ENCODE peak calls at places on chromosomes 1 and 21, in eight cellular contexts. One of them, this sample, is unnamed. For H3K4me1, the result is how much of the 10 kb centered on the place peaks cover.

GRCh38 chr1:27349784-27350672 is 8.2 kb downstream of the SYTL1 start:
- DNase-seq in mucosa of descending colon: peak
- DNase-seq in CD8-positive, alpha-beta memory T cell: no peak
- DNase-seq in CD4-positive, alpha-beta memory T cell: no peak
- DNase-seq in hepatocyte: peak
- DNase-seq in OCI-LY7: no peak
- DNase-seq in transverse colon: peak
- DNase-seq in effector memory CD4-positive, alpha-beta T cell: no peak
- DNase-seq in this sample: peak

GRCh38 chr1:207316622-207317510 is 4.6 kb upstream of the CD55 start:
- DNase-seq in mucosa of descending colon: peak
- DNase-seq in CD8-positive, alpha-beta memory T cell: no peak
- DNase-seq in CD4-positive, alpha-beta memory T cell: no peak
- DNase-seq in hepatocyte: peak
- DNase-seq in OCI-LY7: no peak
- DNase-seq in transverse colon: peak
- DNase-seq in effector memory CD4-positive, alpha-beta T cell: no peak
- DNase-seq in this sample: no peak

GRCh38 chr1:101993703-101994102 is 3.0 kb downstream of the OLFM3 start:
- DNase-seq in mucosa of descending colon: no peak
- DNase-seq in CD8-positive, alpha-beta memory T cell: no peak
- DNase-seq in CD4-positive, alpha-beta memory T cell: no peak
- DNase-seq in hepatocyte: no peak
- DNase-seq in OCI-LY7: no peak
- DNase-seq in transverse colon: no peak
- DNase-seq in effector memory CD4-positive, alpha-beta T cell: no peak
- DNase-seq in this sample: peak

GRCh38 chr1:175332515-175332914 is 139.9 kb upstream of the KIAA0040 start:
- DNase-seq in mucosa of descending colon: no peak
- DNase-seq in CD8-positive, alpha-beta memory T cell: no peak
- DNase-seq in CD4-positive, alpha-beta memory T cell: no peak
- DNase-seq in hepatocyte: no peak
- DNase-seq in OCI-LY7: no peak
- DNase-seq in transverse colon: no peak
- DNase-seq in effector memory CD4-positive, alpha-beta T cell: no peak
- DNase-seq in this sample: no peak

GRCh38 chr1:31627301-31627929 is 9.9 kb downstream of the HCRTR1 start:
- DNase-seq in mucosa of descending colon: peak
- DNase-seq in CD8-positive, alpha-beta memory T cell: no peak
- DNase-seq in CD4-positive, alpha-beta memory T cell: peak
- DNase-seq in hepatocyte: no peak
- DNase-seq in OCI-LY7: no peak
- DNase-seq in transverse colon: peak
- DNase-seq in effector memory CD4-positive, alpha-beta T cell: no peak
- DNase-seq in this sample: peak

GRCh38 chr1:29653034-29653810 is 416.9 kb downstream of the PTPRU start:
- DNase-seq in mucosa of descending colon: no peak
- DNase-seq in CD8-positive, alpha-beta memory T cell: no peak
- DNase-seq in CD4-positive, alpha-beta memory T cell: no peak
- DNase-seq in hepatocyte: no peak
- DNase-seq in OCI-LY7: no peak
- DNase-seq in transverse colon: no peak
- DNase-seq in effector memory CD4-positive, alpha-beta T cell: no peak
- DNase-seq in this sample: peak

GRCh38 chr21:25984538-25984937 is 186.0 kb downstream of the APP start:
- DNase-seq in mucosa of descending colon: no peak
- DNase-seq in CD8-positive, alpha-beta memory T cell: no peak
- DNase-seq in CD4-positive, alpha-beta memory T cell: no peak
- DNase-seq in hepatocyte: no peak
- DNase-seq in OCI-LY7: no peak
- DNase-seq in transverse colon: no peak
- DNase-seq in effector memory CD4-positive, alpha-beta T cell: no peak
- DNase-seq in this sample: no peak

GRCh38 chr1:180280617-180281016 is 50.6 kb downstream of the LHX4 start:
- DNase-seq in mucosa of descending colon: no peak
- DNase-seq in CD8-positive, alpha-beta memory T cell: no peak
- DNase-seq in CD4-positive, alpha-beta memory T cell: no peak
- DNase-seq in hepatocyte: no peak
- DNase-seq in OCI-LY7: no peak
- DNase-seq in transverse colon: no peak
- DNase-seq in effector memory CD4-positive, alpha-beta T cell: no peak
- DNase-seq in this sample: no peak

GRCh38 chr1:207810606-207811295 is 58.9 kb downstream of the CD46 start:
- DNase-seq in mucosa of descending colon: no peak
- DNase-seq in CD8-positive, alpha-beta memory T cell: no peak
- DNase-seq in CD4-positive, alpha-beta memory T cell: no peak
- DNase-seq in hepatocyte: no peak
- DNase-seq in OCI-LY7: no peak
- DNase-seq in transverse colon: no peak
- DNase-seq in effector memory CD4-positive, alpha-beta T cell: no peak
- DNase-seq in this sample: no peak

GRCh38 chr1:1344672-1345361 is 4.4 kb downstream of the DVL1 start:
- DNase-seq in mucosa of descending colon: no peak
- DNase-seq in CD8-positive, alpha-beta memory T cell: no peak
- DNase-seq in CD4-positive, alpha-beta memory T cell: no peak
- DNase-seq in hepatocyte: peak
- DNase-seq in OCI-LY7: no peak
- DNase-seq in transverse colon: peak
- DNase-seq in effector memory CD4-positive, alpha-beta T cell: no peak
- DNase-seq in this sample: no peak

GRCh38 chr1:25537148-25537831 is 6.1 kb upstream of the LDLRAP1 start:
- DNase-seq in mucosa of descending colon: no peak
- DNase-seq in CD8-positive, alpha-beta memory T cell: no peak
- DNase-seq in CD4-positive, alpha-beta memory T cell: no peak
- DNase-seq in hepatocyte: no peak
- DNase-seq in OCI-LY7: no peak
- DNase-seq in transverse colon: no peak
- DNase-seq in effector memory CD4-positive, alpha-beta T cell: no peak
- DNase-seq in this sample: no peak

GRCh38 chr1:110050602-110051261 is 16.3 kb downstream of the STRIP1 start:
- DNase-seq in mucosa of descending colon: no peak
- DNase-seq in CD8-positive, alpha-beta memory T cell: no peak
- DNase-seq in CD4-positive, alpha-beta memory T cell: no peak
- DNase-seq in hepatocyte: no peak
- DNase-seq in OCI-LY7: no peak
- DNase-seq in transverse colon: no peak
- DNase-seq in effector memory CD4-positive, alpha-beta T cell: no peak
- DNase-seq in this sample: no peak

GRCh38 chr1:184870319-184870718 is 104.0 kb downstream of the NIBAN1 start:
- DNase-seq in mucosa of descending colon: no peak
- DNase-seq in CD8-positive, alpha-beta memory T cell: peak
- DNase-seq in CD4-positive, alpha-beta memory T cell: peak
- DNase-seq in hepatocyte: no peak
- DNase-seq in OCI-LY7: no peak
- DNase-seq in transverse colon: no peak
- DNase-seq in effector memory CD4-positive, alpha-beta T cell: no peak
- DNase-seq in this sample: no peak

GRCh38 chr1:245441699-245442098 is 286.9 kb downstream of the KIF26B start:
- DNase-seq in mucosa of descending colon: peak
- DNase-seq in CD8-positive, alpha-beta memory T cell: no peak
- DNase-seq in CD4-positive, alpha-beta memory T cell: no peak
- DNase-seq in hepatocyte: no peak
- DNase-seq in OCI-LY7: no peak
- DNase-seq in transverse colon: no peak
- DNase-seq in effector memory CD4-positive, alpha-beta T cell: no peak
- DNase-seq in this sample: peak

GRCh38 chr1:243438815-243439214 is 183.0 kb downstream of the SDCCAG8 start:
- DNase-seq in mucosa of descending colon: no peak
- DNase-seq in CD8-positive, alpha-beta memory T cell: no peak
- DNase-seq in CD4-positive, alpha-beta memory T cell: no peak
- DNase-seq in hepatocyte: no peak
- DNase-seq in OCI-LY7: no peak
- DNase-seq in transverse colon: no peak
- DNase-seq in effector memory CD4-positive, alpha-beta T cell: no peak
- DNase-seq in this sample: no peak

GRCh38 chr1:155940993-155941844 is at the start of gene RXFP4:
- DNase-seq in mucosa of descending colon: peak
- DNase-seq in CD8-positive, alpha-beta memory T cell: no peak
- DNase-seq in CD4-positive, alpha-beta memory T cell: no peak
- DNase-seq in hepatocyte: no peak
- DNase-seq in OCI-LY7: peak
- DNase-seq in transverse colon: peak
- DNase-seq in effector memory CD4-positive, alpha-beta T cell: no peak
- DNase-seq in this sample: peak
- H3K4me1 ChIP-seq in mucosa of descending colon: under half
- H3K4me1 ChIP-seq in CD8-positive, alpha-beta memory T cell: under half
- H3K4me1 ChIP-seq in CD4-positive, alpha-beta memory T cell: under half
- H3K4me1 ChIP-seq in hepatocyte: under half
- H3K4me1 ChIP-seq in OCI-LY7: half or more
- H3K4me1 ChIP-seq in transverse colon: half or more
- H3K4me1 ChIP-seq in effector memory CD4-positive, alpha-beta T cell: under half
- H3K4me1 ChIP-seq in this sample: under half

GRCh38 chr1:211198111-211198510 is 61.1 kb upstream of the RCOR3 start:
- DNase-seq in mucosa of descending colon: no peak
- DNase-seq in CD8-positive, alpha-beta memory T cell: no peak
- DNase-seq in CD4-positive, alpha-beta memory T cell: no peak
- DNase-seq in hepatocyte: peak
- DNase-seq in OCI-LY7: no peak
- DNase-seq in transverse colon: no peak
- DNase-seq in effector memory CD4-positive, alpha-beta T cell: no peak
- DNase-seq in this sample: no peak
- H3K4me1 ChIP-seq in mucosa of descending colon: under half
- H3K4me1 ChIP-seq in CD8-positive, alpha-beta memory T cell: under half
- H3K4me1 ChIP-seq in CD4-positive, alpha-beta memory T cell: under half
- H3K4me1 ChIP-seq in hepatocyte: under half
- H3K4me1 ChIP-seq in OCI-LY7: under half
- H3K4me1 ChIP-seq in transverse colon: under half
- H3K4me1 ChIP-seq in effector memory CD4-positive, alpha-beta T cell: under half
- H3K4me1 ChIP-seq in this sample: under half

GRCh38 chr1:9278585-9279153 is 14.0 kb upstream of the SPSB1 start:
- DNase-seq in mucosa of descending colon: no peak
- DNase-seq in CD8-positive, alpha-beta memory T cell: no peak
- DNase-seq in CD4-positive, alpha-beta memory T cell: no peak
- DNase-seq in hepatocyte: no peak
- DNase-seq in OCI-LY7: no peak
- DNase-seq in transverse colon: no peak
- DNase-seq in effector memory CD4-positive, alpha-beta T cell: no peak
- DNase-seq in this sample: no peak
- H3K4me1 ChIP-seq in mucosa of descending colon: under half
- H3K4me1 ChIP-seq in CD8-positive, alpha-beta memory T cell: under half
- H3K4me1 ChIP-seq in CD4-positive, alpha-beta memory T cell: half or more
- H3K4me1 ChIP-seq in hepatocyte: under half
- H3K4me1 ChIP-seq in OCI-LY7: under half
- H3K4me1 ChIP-seq in transverse colon: under half
- H3K4me1 ChIP-seq in effector memory CD4-positive, alpha-beta T cell: under half
- H3K4me1 ChIP-seq in this sample: under half

DNA sequence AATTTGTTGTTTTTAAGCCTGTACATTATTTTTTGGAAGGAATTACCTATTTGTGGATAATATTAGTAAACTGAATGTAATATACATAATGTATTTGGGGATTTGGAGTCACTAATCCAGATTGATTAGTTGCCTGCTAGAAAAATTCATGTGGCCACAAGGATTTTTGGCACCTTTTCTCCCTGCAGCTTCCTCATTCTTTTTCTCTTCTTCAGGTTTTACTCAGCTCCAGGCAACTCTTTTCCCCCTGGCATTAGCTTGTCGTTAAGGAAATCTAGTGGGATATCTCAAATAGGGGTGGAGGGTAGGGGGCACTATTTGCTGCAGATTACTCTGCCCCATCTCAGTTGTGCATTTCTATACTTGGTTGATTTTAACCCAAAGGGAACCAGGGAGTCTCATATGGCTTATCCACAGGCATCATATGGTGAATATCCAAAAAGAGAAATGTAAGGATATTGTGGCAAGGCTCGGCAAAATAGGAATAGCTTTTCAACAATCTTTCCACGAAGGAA is 203.1 kb downstream of the NFIA start:
- DNase-seq in mucosa of descending colon: no peak
- DNase-seq in CD8-positive, alpha-beta memory T cell: no peak
- DNase-seq in CD4-positive, alpha-beta memory T cell: no peak
- DNase-seq in hepatocyte: no peak
- DNase-seq in OCI-LY7: no peak
- DNase-seq in transverse colon: no peak
- DNase-seq in effector memory CD4-positive, alpha-beta T cell: no peak
- DNase-seq in this sample: no peak
- H3K4me1 ChIP-seq in mucosa of descending colon: under half
- H3K4me1 ChIP-seq in CD8-positive, alpha-beta memory T cell: under half
- H3K4me1 ChIP-seq in CD4-positive, alpha-beta memory T cell: under half
- H3K4me1 ChIP-seq in hepatocyte: under half
- H3K4me1 ChIP-seq in OCI-LY7: under half
- H3K4me1 ChIP-seq in transverse colon: under half
- H3K4me1 ChIP-seq in effector memory CD4-positive, alpha-beta T cell: under half
- H3K4me1 ChIP-seq in this sample: under half

GRCh38 chr1:39412892-39413291 is 78.5 kb upstream of the BMP8A start:
- DNase-seq in mucosa of descending colon: no peak
- DNase-seq in CD8-positive, alpha-beta memory T cell: no peak
- DNase-seq in CD4-positive, alpha-beta memory T cell: no peak
- DNase-seq in hepatocyte: no peak
- DNase-seq in OCI-LY7: no peak
- DNase-seq in transverse colon: no peak
- DNase-seq in effector memory CD4-positive, alpha-beta T cell: no peak
- DNase-seq in this sample: peak

GRCh38 chr1:39420493-39420892 is 70.9 kb upstream of the BMP8A start:
- DNase-seq in mucosa of descending colon: no peak
- DNase-seq in CD8-positive, alpha-beta memory T cell: no peak
- DNase-seq in CD4-positive, alpha-beta memory T cell: no peak
- DNase-seq in hepatocyte: no peak
- DNase-seq in OCI-LY7: no peak
- DNase-seq in transverse colon: no peak
- DNase-seq in effector memory CD4-positive, alpha-beta T cell: no peak
- DNase-seq in this sample: no peak

GRCh38 chr1:39413902-39414528 is 77.4 kb upstream of the BMP8A start:
- DNase-seq in mucosa of descending colon: no peak
- DNase-seq in CD8-positive, alpha-beta memory T cell: no peak
- DNase-seq in CD4-positive, alpha-beta memory T cell: no peak
- DNase-seq in hepatocyte: no peak
- DNase-seq in OCI-LY7: no peak
- DNase-seq in transverse colon: no peak
- DNase-seq in effector memory CD4-positive, alpha-beta T cell: no peak
- DNase-seq in this sample: peak

GRCh38 chr1:39418223-39418622 is 73.2 kb upstream of the BMP8A start:
- DNase-seq in mucosa of descending colon: no peak
- DNase-seq in CD8-positive, alpha-beta memory T cell: no peak
- DNase-seq in CD4-positive, alpha-beta memory T cell: no peak
- DNase-seq in hepatocyte: no peak
- DNase-seq in OCI-LY7: no peak
- DNase-seq in transverse colon: no peak
- DNase-seq in effector memory CD4-positive, alpha-beta T cell: no peak
- DNase-seq in this sample: no peak

DNA sequence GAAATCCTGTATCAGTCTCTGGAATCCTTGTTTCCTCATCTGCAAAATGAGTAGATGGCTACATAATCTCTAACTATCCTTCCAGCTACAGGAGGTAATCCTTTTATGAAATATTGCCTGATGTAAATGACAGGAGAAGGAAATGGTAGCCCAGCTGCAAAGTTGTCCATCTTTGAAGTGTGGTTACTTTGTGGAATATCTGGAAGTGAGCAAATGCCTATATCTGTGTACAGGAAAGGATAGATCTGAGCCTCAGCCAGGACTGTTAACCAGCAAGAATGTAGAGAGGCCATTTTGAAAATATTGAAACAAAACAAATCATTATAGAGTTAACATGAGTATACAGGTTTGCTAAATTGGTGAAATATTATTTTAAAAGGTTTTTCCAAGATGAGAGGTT is 74.8 kb upstream of the BMP8A start:
- DNase-seq in mucosa of descending colon: no peak
- DNase-seq in CD8-positive, alpha-beta memory T cell: no peak
- DNase-seq in CD4-positive, alpha-beta memory T cell: no peak
- DNase-seq in hepatocyte: no peak
- DNase-seq in OCI-LY7: no peak
- DNase-seq in transverse colon: no peak
- DNase-seq in effector memory CD4-positive, alpha-beta T cell: no peak
- DNase-seq in this sample: no peak
- H3K4me1 ChIP-seq in mucosa of descending colon: under half
- H3K4me1 ChIP-seq in CD8-positive, alpha-beta memory T cell: under half
- H3K4me1 ChIP-seq in CD4-positive, alpha-beta memory T cell: under half
- H3K4me1 ChIP-seq in hepatocyte: under half
- H3K4me1 ChIP-seq in OCI-LY7: under half
- H3K4me1 ChIP-seq in transverse colon: under half
- H3K4me1 ChIP-seq in effector memory CD4-positive, alpha-beta T cell: under half
- H3K4me1 ChIP-seq in this sample: under half

GRCh38 chr1:53895421-53895820 is 1.4 kb downstream of the DIO1 start:
- DNase-seq in mucosa of descending colon: no peak
- DNase-seq in CD8-positive, alpha-beta memory T cell: no peak
- DNase-seq in CD4-positive, alpha-beta memory T cell: no peak
- DNase-seq in hepatocyte: no peak
- DNase-seq in OCI-LY7: no peak
- DNase-seq in transverse colon: no peak
- DNase-seq in effector memory CD4-positive, alpha-beta T cell: no peak
- DNase-seq in this sample: no peak
- H3K4me1 ChIP-seq in mucosa of descending colon: under half
- H3K4me1 ChIP-seq in CD8-positive, alpha-beta memory T cell: under half
- H3K4me1 ChIP-seq in CD4-positive, alpha-beta memory T cell: under half
- H3K4me1 ChIP-seq in hepatocyte: under half
- H3K4me1 ChIP-seq in OCI-LY7: under half
- H3K4me1 ChIP-seq in transverse colon: under half
- H3K4me1 ChIP-seq in effector memory CD4-positive, alpha-beta T cell: under half
- H3K4me1 ChIP-seq in this sample: under half